ENCODE peak calls at places on chromosomes 1 and 21, in six cellular contexts. V, J, N, K, A and U are unnamed samples.

GRCh38 chr21:42307106-42307505 is 8.1 kb downstream of the TFF3 start:
- DNase-seq in K (no peak), A (no peak), N (no peak), J (no peak), V (no peak), U (no peak)

GRCh38 chr1:223179280-223179679 is 36.2 kb upstream of the TLR5 start:
- DNase-seq in J (no peak), A (no peak), N (no peak), K (no peak), V (no peak), U (no peak)

GRCh38 chr1:97441966-97442365 is 478.9 kb downstream of the DPYD start:
- DNase-seq in K (no peak), V (no peak), A (no peak), N (no peak), J (no peak), U (no peak)

GRCh38 chr1:43063394-43064219 is 104.9 kb upstream of the SLC2A1 start:
- DNase-seq in N (no peak), K (no peak), J (peak), A (no peak), V (no peak), U (no peak)

GRCh38 chr21:35581640-35582039 is 478.7 kb downstream of the SETD4 start:
- DNase-seq in A (no peak), K (no peak), N (no peak), V (no peak), J (no peak), U (no peak)

GRCh38 chr1:177173976-177174375 is 3.2 kb downstream of the BRINP2 start:
- DNase-seq in V (no peak), K (no peak), N (no peak), A (no peak), J (no peak), U (no peak)

GRCh38 chr1:16173447-16174260 is 17.8 kb upstream of the EPHA2 start:
- DNase-seq in K (peak), N (peak), J (no peak), V (peak), A (peak), U (peak)

GRCh38 chr1:110718452-110718851 is 43.7 kb upstream of the KCNA3 start:
- DNase-seq in K (no peak), V (no peak), N (no peak), J (peak), A (no peak), U (no peak)

GRCh38 chr1:154014154-154014910 is 23.8 kb downstream of the RPS27 start:
- DNase-seq in J (no peak), K (no peak), N (no peak), V (no peak), A (peak), U (peak)

GRCh38 chr1:115647507-115647906 is 5.7 kb downstream of the VANGL1 start:
- DNase-seq in A (no peak), V (no peak), J (no peak), N (no peak), K (no peak), U (no peak)

GRCh38 chr1:226708342-226708780 is 30.7 kb downstream of the ITPKB start:
- DNase-seq in K (no peak), V (no peak), A (peak), N (no peak), J (no peak), U (peak)

GRCh38 chr1:68281946-68282615 is 49.8 kb upstream of the WLS start:
- DNase-seq in J (no peak), N (no peak), K (peak), V (no peak), A (no peak), U (no peak)

GRCh38 chr1:177913762-177914540 is 55.9 kb downstream of the SEC16B start:
- DNase-seq in A (peak), K (peak), N (no peak), V (no peak), J (no peak), U (peak)

GRCh38 chr1:180615493-180616290 is 16.1 kb upstream of the XPR1 start:
- DNase-seq in N (no peak), V (no peak), J (no peak), K (no peak), A (no peak), U (no peak)

GRCh38 chr1:216303690-216304089 is 119.6 kb downstream of the USH2A start:
- DNase-seq in V (no peak), A (peak), N (no peak), J (no peak), K (no peak), U (no peak)

GRCh38 chr1:216310776-216311175 is 112.5 kb downstream of the USH2A start:
- DNase-seq in J (peak), A (peak), N (no peak), K (no peak), V (no peak), U (peak)

GRCh38 chr1:216306830-216307229 is 116.4 kb downstream of the USH2A start:
- DNase-seq in J (no peak), A (no peak), K (no peak), V (no peak), N (no peak), U (no peak)
- TF ChIP-seq CTCF in J (no peak), A (peak), K (no peak), V (no peak), N (no peak), U (no peak)

GRCh38 chr1:21926814-21927530 is 10.1 kb downstream of the HSPG2 start:
- DNase-seq in K (no peak), N (no peak), J (no peak), A (no peak), V (no peak), U (no peak)
- H3K27ac ChIP-seq in K (no peak), N (no peak), J (peak), A (no peak), V (peak), U (peak)

GRCh38 chr1:245923215-245923614 is 583.9 kb downstream of the SMYD3 start:
- DNase-seq in J (no peak), K (no peak), A (no peak), V (no peak), N (no peak), U (no peak)
- TF ChIP-seq CTCF in J (no peak), K (no peak), A (no peak), V (no peak), N (no peak), U (no peak)

DNA sequence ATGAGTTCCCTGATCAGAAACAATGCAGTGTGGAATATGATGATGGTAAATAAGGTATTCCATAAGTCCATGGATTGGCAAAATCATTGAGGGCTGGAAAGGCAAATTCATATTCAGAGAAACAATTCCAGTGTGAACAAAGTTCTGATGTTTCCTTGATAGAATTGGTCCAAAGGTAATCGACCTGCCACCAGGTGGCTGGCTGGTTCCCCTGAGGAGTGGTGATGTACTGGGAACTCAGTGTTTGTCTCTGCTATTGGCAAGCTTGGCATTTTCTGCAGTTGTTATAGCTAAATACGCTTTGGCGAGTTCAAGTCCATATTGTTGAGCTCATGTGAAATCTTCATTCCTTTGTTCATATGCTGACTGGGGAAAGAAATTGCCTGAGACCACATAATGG is 165.5 kb upstream of the PTGFR start:
- DNase-seq in A (no peak), V (no peak), J (no peak), N (no peak), K (no peak), U (no peak)
- H3K27ac ChIP-seq in A (no peak), V (no peak), J (no peak), N (no peak), K (no peak), U (no peak)

DNA sequence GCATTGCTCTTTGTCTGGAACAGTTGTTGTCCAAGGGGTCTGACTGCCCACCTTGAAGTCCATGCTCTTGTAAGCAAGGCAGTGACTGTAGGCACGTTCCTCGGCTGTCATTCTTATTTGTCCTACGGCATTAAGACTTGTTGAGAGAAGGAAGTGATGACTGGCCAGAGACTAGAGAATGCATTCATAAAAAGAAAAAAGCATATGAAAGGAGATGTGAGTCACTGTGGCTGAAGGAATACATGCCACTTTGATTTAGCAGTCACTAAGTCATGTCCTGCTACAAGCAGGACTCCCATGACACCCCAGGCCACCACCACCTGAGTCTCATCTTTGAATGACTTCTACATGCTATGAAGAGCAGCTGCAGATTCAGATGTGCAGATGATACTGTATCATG is 50.5 kb downstream of the CNN3 start:
- DNase-seq in A (peak), V (no peak), N (no peak), J (no peak), K (no peak), U (peak)
- TF ChIP-seq CTCF in A (no peak), V (no peak), N (no peak), J (no peak), K (no peak), U (no peak)

GRCh38 chr1:29824478-29825273 is 588.4 kb downstream of the PTPRU start:
- DNase-seq in K (no peak), A (no peak), V (no peak), N (no peak), J (no peak), U (no peak)

GRCh38 chr1:29822895-29823294 is 586.6 kb downstream of the PTPRU start:
- DNase-seq in K (no peak), V (no peak), A (no peak), J (no peak), N (no peak), U (no peak)

GRCh38 chr1:29825274-29825940 is 589.1 kb downstream of the PTPRU start:
- DNase-seq in N (no peak), V (no peak), A (no peak), J (no peak), K (no peak), U (no peak)

GRCh38 chr1:29824025-29824424 is 587.7 kb downstream of the PTPRU start:
- DNase-seq in J (no peak), K (no peak), V (no peak), N (no peak), A (no peak), U (no peak)

DNA sequence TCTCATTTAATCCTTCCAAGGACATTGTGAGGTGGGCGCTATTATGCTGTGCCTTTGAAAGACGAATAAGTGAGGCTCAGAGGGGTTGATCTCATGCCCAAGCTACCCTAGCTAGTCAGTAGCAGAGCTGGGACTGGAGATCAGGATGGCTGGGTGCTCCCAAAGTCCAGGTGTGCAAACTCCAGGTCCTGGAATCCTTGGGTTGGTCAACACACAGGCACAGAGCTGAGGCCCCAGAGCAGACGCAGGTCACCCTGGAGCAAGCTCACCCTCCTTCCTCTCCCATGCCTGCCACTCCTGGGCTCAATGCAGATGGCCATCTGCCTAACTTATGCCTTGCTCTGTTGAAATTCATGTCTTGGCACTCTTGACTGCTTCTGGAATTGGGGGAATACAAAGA is 587.2 kb downstream of the PTPRU start:
- DNase-seq in J (no peak), K (no peak), A (no peak), N (no peak), V (no peak), U (no peak)
- H3K27ac ChIP-seq in J (no peak), K (no peak), A (no peak), N (no peak), V (no peak), U (no peak)

DNA sequence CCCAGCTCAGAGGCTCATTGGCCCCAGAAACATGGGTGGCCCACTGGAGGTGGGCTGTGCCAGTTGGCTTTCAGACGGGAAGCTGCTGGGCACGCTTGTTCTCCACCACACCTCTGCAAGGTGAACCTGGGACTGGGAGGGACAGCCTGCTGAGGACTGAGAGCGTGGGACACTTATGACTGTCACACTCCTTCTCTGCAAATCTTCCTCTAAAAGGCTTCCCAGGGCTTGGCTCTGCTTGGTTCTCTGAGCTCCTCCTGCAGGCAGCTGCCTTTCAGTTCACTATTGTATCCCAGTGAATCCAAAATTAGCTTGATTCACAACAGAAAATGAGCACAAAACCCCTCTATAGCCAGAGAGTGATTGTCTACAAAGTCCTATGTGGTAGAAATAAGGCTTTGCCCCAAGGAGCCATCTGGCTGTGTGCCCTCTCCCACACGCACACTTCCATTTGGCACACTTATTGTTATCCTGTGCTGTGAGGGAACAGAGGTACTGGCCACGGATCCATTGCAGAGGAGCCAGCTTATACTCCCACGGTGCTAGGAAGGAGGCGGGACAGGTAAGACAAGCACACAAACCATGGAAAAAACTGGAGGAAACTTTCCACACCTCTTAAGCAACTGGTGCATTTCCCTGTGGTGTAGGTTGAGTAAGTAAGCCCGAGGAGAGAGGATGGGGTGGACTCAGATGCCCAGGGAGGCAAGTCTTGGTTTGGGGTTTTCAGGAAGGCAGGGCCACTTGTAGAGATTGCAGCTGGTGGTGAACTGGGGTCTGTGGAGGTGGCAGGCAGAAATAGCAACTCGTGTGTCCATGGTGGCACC is 18.9 kb upstream of the BTG2 start:
- DNase-seq in N (no peak), K (no peak), A (no peak), V (peak), J (no peak), U (no peak)
- TF ChIP-seq CTCF in N (no peak), K (no peak), A (no peak), V (no peak), J (no peak), U (no peak)

GRCh38 chr1:189656628-189657027 is 821.0 kb downstream of the BRINP3 start:
- DNase-seq in J (no peak), A (no peak), V (no peak), N (no peak), K (no peak), U (no peak)
- H3K27ac ChIP-seq in J (no peak), A (no peak), V (no peak), N (no peak), K (no peak), U (no peak)